ENCODE peak calls at places on chromosomes 13 and 19, in eight cellular contexts. E is pancreas, I is T-helper 1 cell, U is RWPE1, S is GM18507, Q is MV-4-11, W is globus pallidus, C is HS-27A. F is an unnamed sample.

GRCh38 chr19:54684537-54684936 is 21.8 kb downstream of the LILRB4 start:
- DNase-seq in U (peak; percentile 60), W (no peak), Q (peak; percentile 83), I (no peak), S (no peak), C (peak; percentile 20), E (no peak), F (peak; percentile 11)

GRCh38 chr13:21753117-21753729 is 82.3 kb downstream of the FGF9 start:
- DNase-seq in C (no peak), W (no peak), Q (no peak), E (no peak), S (no peak), I (no peak), U (no peak), F (no peak)

GRCh38 chr19:51508059-51508733 is 6.6 kb upstream of the SIGLEC12 start:
- DNase-seq in U (no peak), Q (peak; percentile 45), W (no peak), S (no peak), E (no peak), C (no peak), I (no peak), F (no peak)

GRCh38 chr19:50568321-50569022 is at the start of gene LRRC4B:
- DNase-seq in C (no peak), U (no peak), Q (no peak), E (no peak), S (no peak), W (peak; percentile 66), I (no peak), F (no peak)

GRCh38 chr19:1214862-1215731 is 9.5 kb downstream of the STK11 start:
- DNase-seq in W (peak; percentile 73), S (no peak), I (no peak), E (peak; percentile 72), Q (no peak), C (no peak), U (no peak), F (no peak)

GRCh38 chr19:18322318-18322758 is 538 bp downstream of the LSM4 start:
- DNase-seq in I (no peak), Q (peak; percentile 73), S (no peak), W (no peak), U (peak; percentile 67), C (no peak), E (no peak), F (no peak)

GRCh38 chr13:67238861-67239260 is 8.7 kb upstream of the PCDH9 start:
- DNase-seq in C (no peak), U (no peak), W (no peak), I (no peak), S (no peak), E (no peak), Q (no peak), F (no peak)

GRCh38 chr13:106182404-106182803 is 353.1 kb downstream of the EFNB2 start:
- DNase-seq in S (no peak), I (no peak), W (no peak), U (peak; percentile 73), C (peak; percentile 40), E (no peak), Q (peak; percentile 97), F (peak; percentile 92)

GRCh38 chr19:33390120-33390907 is 16.8 kb downstream of the CEBPG start:
- DNase-seq in I (no peak), U (no peak), Q (peak; percentile 55), S (no peak), C (no peak), E (peak; percentile 50), W (peak; percentile 73), F (no peak)

F was measured in mammary epithelial cell.